ENCODE peak calls at places on chromosomes 12 and 14, in seven cellular contexts. One of them, this sample, is unnamed.

GRCh38 chr12:7994731-7995205 is 37.7 kb upstream of the FOXJ2 start:
- DNase-seq in AG04450: peak
- DNase-seq in AG09309: peak
- DNase-seq in prostate gland: no peak
- DNase-seq in foreskin fibroblast: peak
- DNase-seq in mucosa of descending colon: no peak
- DNase-seq in cardiac muscle cell: no peak
- DNase-seq in this sample: no peak

GRCh38 chr14:24298892-24299254 is 707 bp downstream of the DHRS1 start:
- DNase-seq in AG04450: peak
- DNase-seq in AG09309: peak
- DNase-seq in prostate gland: no peak
- DNase-seq in foreskin fibroblast: peak
- DNase-seq in mucosa of descending colon: peak
- DNase-seq in cardiac muscle cell: no peak
- DNase-seq in this sample: no peak

GRCh38 chr14:69325646-69326265 is 65.8 kb downstream of the GALNT16 start:
- DNase-seq in AG04450: no peak
- DNase-seq in AG09309: no peak
- DNase-seq in prostate gland: no peak
- DNase-seq in foreskin fibroblast: no peak
- DNase-seq in mucosa of descending colon: no peak
- DNase-seq in cardiac muscle cell: no peak
- DNase-seq in this sample: no peak

GRCh38 chr14:94773682-94774211 is 3.8 kb upstream of the GSC start:
- DNase-seq in AG04450: no peak
- DNase-seq in AG09309: no peak
- DNase-seq in prostate gland: no peak
- DNase-seq in foreskin fibroblast: no peak
- DNase-seq in mucosa of descending colon: no peak
- DNase-seq in cardiac muscle cell: no peak
- DNase-seq in this sample: no peak

GRCh38 chr14:30211326-30211725 is 283.7 kb upstream of the PRKD1 start:
- DNase-seq in AG04450: no peak
- DNase-seq in AG09309: no peak
- DNase-seq in prostate gland: no peak
- DNase-seq in foreskin fibroblast: peak
- DNase-seq in mucosa of descending colon: no peak
- DNase-seq in cardiac muscle cell: no peak
- DNase-seq in this sample: no peak

GRCh38 chr12:40552868-40553267 is 139.4 kb upstream of the CNTN1 start:
- DNase-seq in AG04450: no peak
- DNase-seq in AG09309: no peak
- DNase-seq in prostate gland: no peak
- DNase-seq in foreskin fibroblast: no peak
- DNase-seq in mucosa of descending colon: no peak
- DNase-seq in cardiac muscle cell: no peak
- DNase-seq in this sample: no peak

GRCh38 chr14:31080060-31080459 is 53.9 kb upstream of the STRN3 start:
- DNase-seq in AG04450: peak
- DNase-seq in AG09309: no peak
- DNase-seq in prostate gland: no peak
- DNase-seq in foreskin fibroblast: peak
- DNase-seq in mucosa of descending colon: no peak
- DNase-seq in cardiac muscle cell: no peak
- DNase-seq in this sample: no peak

GRCh38 chr12:41899577-41899976 is 245.1 kb downstream of the GXYLT1 start:
- DNase-seq in AG04450: no peak
- DNase-seq in AG09309: no peak
- DNase-seq in prostate gland: no peak
- DNase-seq in foreskin fibroblast: no peak
- DNase-seq in mucosa of descending colon: no peak
- DNase-seq in cardiac muscle cell: no peak
- DNase-seq in this sample: no peak

GRCh38 chr14:31877333-31877798 is 199.7 kb upstream of the ARHGAP5 start:
- DNase-seq in AG04450: no peak
- DNase-seq in AG09309: no peak
- DNase-seq in prostate gland: no peak
- DNase-seq in foreskin fibroblast: peak
- DNase-seq in mucosa of descending colon: no peak
- DNase-seq in cardiac muscle cell: no peak
- DNase-seq in this sample: no peak

GRCh38 chr14:64212666-64213065 is 81.5 kb downstream of the ESR2 start:
- DNase-seq in AG04450: no peak
- DNase-seq in AG09309: no peak
- DNase-seq in prostate gland: no peak
- DNase-seq in foreskin fibroblast: no peak
- DNase-seq in mucosa of descending colon: no peak
- DNase-seq in cardiac muscle cell: no peak
- DNase-seq in this sample: no peak

GRCh38 chr14:92789457-92790089 is 4.5 kb upstream of the GOLGA5 start:
- DNase-seq in AG04450: no peak
- DNase-seq in AG09309: no peak
- DNase-seq in prostate gland: no peak
- DNase-seq in foreskin fibroblast: no peak
- DNase-seq in mucosa of descending colon: no peak
- DNase-seq in cardiac muscle cell: no peak
- DNase-seq in this sample: no peak

GRCh38 chr14:22850944-22851790 is 14.8 kb downstream of the MMP14 start:
- DNase-seq in AG04450: peak
- DNase-seq in AG09309: peak
- DNase-seq in prostate gland: peak
- DNase-seq in foreskin fibroblast: peak
- DNase-seq in mucosa of descending colon: peak
- DNase-seq in cardiac muscle cell: no peak
- DNase-seq in this sample: no peak

GRCh38 chr12:123111498-123112165 is 39.3 kb downstream of the PITPNM2 start:
- DNase-seq in AG04450: no peak
- DNase-seq in AG09309: no peak
- DNase-seq in prostate gland: no peak
- DNase-seq in foreskin fibroblast: no peak
- DNase-seq in mucosa of descending colon: no peak
- DNase-seq in cardiac muscle cell: no peak
- DNase-seq in this sample: no peak

GRCh38 chr14:60637490-60638452 is 11.5 kb downstream of the SIX1 start:
- DNase-seq in AG04450: no peak
- DNase-seq in AG09309: no peak
- DNase-seq in prostate gland: peak
- DNase-seq in foreskin fibroblast: peak
- DNase-seq in mucosa of descending colon: no peak
- DNase-seq in cardiac muscle cell: no peak
- DNase-seq in this sample: no peak

GRCh38 chr12:49093746-49094103 is 876 bp downstream of the DHH start:
- DNase-seq in AG04450: no peak
- DNase-seq in AG09309: no peak
- DNase-seq in prostate gland: no peak
- DNase-seq in foreskin fibroblast: peak
- DNase-seq in mucosa of descending colon: no peak
- DNase-seq in cardiac muscle cell: peak
- DNase-seq in this sample: no peak

GRCh38 chr14:93269341-93270068 is 62.4 kb downstream of the UBR7 start:
- DNase-seq in AG04450: peak
- DNase-seq in AG09309: no peak
- DNase-seq in prostate gland: no peak
- DNase-seq in foreskin fibroblast: peak
- DNase-seq in mucosa of descending colon: no peak
- DNase-seq in cardiac muscle cell: no peak
- DNase-seq in this sample: no peak

GRCh38 chr12:122350444-122350843 is 72.0 kb downstream of the CLIP1 start:
- DNase-seq in AG04450: peak
- DNase-seq in AG09309: no peak
- DNase-seq in prostate gland: no peak
- DNase-seq in foreskin fibroblast: peak
- DNase-seq in mucosa of descending colon: no peak
- DNase-seq in cardiac muscle cell: no peak
- DNase-seq in this sample: no peak

GRCh38 chr14:95774265-95775160 is 60.6 kb upstream of the TCL1A start:
- DNase-seq in AG04450: no peak
- DNase-seq in AG09309: peak
- DNase-seq in prostate gland: peak
- DNase-seq in foreskin fibroblast: peak
- DNase-seq in mucosa of descending colon: no peak
- DNase-seq in cardiac muscle cell: peak
- DNase-seq in this sample: peak

GRCh38 chr12:10722502-10722904 is 620 bp downstream of the YBX3 start:
- DNase-seq in AG04450: peak
- DNase-seq in AG09309: peak
- DNase-seq in prostate gland: no peak
- DNase-seq in foreskin fibroblast: peak
- DNase-seq in mucosa of descending colon: peak
- DNase-seq in cardiac muscle cell: peak
- DNase-seq in this sample: peak

GRCh38 chr12:77062846-77063461 is 2.4 kb downstream of the E2F7 start:
- DNase-seq in AG04450: peak
- DNase-seq in AG09309: no peak
- DNase-seq in prostate gland: peak
- DNase-seq in foreskin fibroblast: peak
- DNase-seq in mucosa of descending colon: no peak
- DNase-seq in cardiac muscle cell: no peak
- DNase-seq in this sample: no peak

GRCh38 chr12:46260153-46260912 is 8.5 kb downstream of the SLC38A1 start:
- DNase-seq in AG04450: peak
- DNase-seq in AG09309: peak
- DNase-seq in prostate gland: no peak
- DNase-seq in foreskin fibroblast: peak
- DNase-seq in mucosa of descending colon: no peak
- DNase-seq in cardiac muscle cell: peak
- DNase-seq in this sample: no peak

GRCh38 chr12:93243689-93244513 is 133.8 kb upstream of the NUDT4 start:
- DNase-seq in AG04450: peak
- DNase-seq in AG09309: peak
- DNase-seq in prostate gland: peak
- DNase-seq in foreskin fibroblast: peak
- DNase-seq in mucosa of descending colon: no peak
- DNase-seq in cardiac muscle cell: peak
- DNase-seq in this sample: peak
- H3K4me3 ChIP-seq in AG04450: no peak
- H3K4me3 ChIP-seq in AG09309: no peak
- H3K4me3 ChIP-seq in prostate gland: no peak
- H3K4me3 ChIP-seq in foreskin fibroblast: no peak
- H3K4me3 ChIP-seq in mucosa of descending colon: no peak
- H3K4me3 ChIP-seq in cardiac muscle cell: no peak
- H3K4me3 ChIP-seq in this sample: peak

GRCh38 chr12:132284618-132285310 is 44.6 kb downstream of the GALNT9 start:
- DNase-seq in AG04450: no peak
- DNase-seq in AG09309: no peak
- DNase-seq in prostate gland: no peak
- DNase-seq in foreskin fibroblast: no peak
- DNase-seq in mucosa of descending colon: no peak
- DNase-seq in cardiac muscle cell: no peak
- DNase-seq in this sample: no peak
- H3K4me3 ChIP-seq in AG04450: no peak
- H3K4me3 ChIP-seq in AG09309: no peak
- H3K4me3 ChIP-seq in prostate gland: no peak
- H3K4me3 ChIP-seq in foreskin fibroblast: no peak
- H3K4me3 ChIP-seq in mucosa of descending colon: no peak
- H3K4me3 ChIP-seq in cardiac muscle cell: no peak
- H3K4me3 ChIP-seq in this sample: no peak

DNA sequence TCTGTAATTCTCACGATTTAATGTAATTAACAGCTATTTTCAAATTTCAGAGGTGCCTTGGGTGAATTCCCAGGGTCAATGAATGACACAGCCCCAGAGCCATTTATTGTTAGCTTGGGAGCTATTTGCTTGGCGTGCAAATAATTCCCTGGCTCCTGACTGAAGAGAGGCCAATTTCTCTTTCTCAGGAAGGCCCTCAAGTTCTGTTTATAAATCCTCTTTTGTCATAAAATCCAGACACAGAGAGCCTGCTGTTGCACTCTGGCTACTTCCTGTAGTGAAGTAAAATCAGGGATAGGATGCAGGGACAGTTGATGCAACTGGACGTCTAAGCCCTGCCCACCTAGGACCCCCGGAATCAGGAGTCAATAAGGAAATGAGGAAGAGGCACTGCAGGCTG is 154.3 kb downstream of the TMX1 start:
- DNase-seq in AG04450: no peak
- DNase-seq in AG09309: peak
- DNase-seq in prostate gland: peak
- DNase-seq in foreskin fibroblast: peak
- DNase-seq in mucosa of descending colon: no peak
- DNase-seq in cardiac muscle cell: no peak
- DNase-seq in this sample: no peak
- H3K4me3 ChIP-seq in AG04450: no peak
- H3K4me3 ChIP-seq in AG09309: no peak
- H3K4me3 ChIP-seq in prostate gland: no peak
- H3K4me3 ChIP-seq in foreskin fibroblast: no peak
- H3K4me3 ChIP-seq in mucosa of descending colon: no peak
- H3K4me3 ChIP-seq in cardiac muscle cell: no peak
- H3K4me3 ChIP-seq in this sample: no peak

GRCh38 chr14:83172363-83172762 is 1638.7 kb upstream of the SEL1L start:
- DNase-seq in AG04450: peak
- DNase-seq in AG09309: no peak
- DNase-seq in prostate gland: no peak
- DNase-seq in foreskin fibroblast: peak
- DNase-seq in mucosa of descending colon: no peak
- DNase-seq in cardiac muscle cell: no peak
- DNase-seq in this sample: no peak
- H3K4me3 ChIP-seq in AG04450: no peak
- H3K4me3 ChIP-seq in AG09309: no peak
- H3K4me3 ChIP-seq in prostate gland: no peak
- H3K4me3 ChIP-seq in foreskin fibroblast: no peak
- H3K4me3 ChIP-seq in mucosa of descending colon: no peak
- H3K4me3 ChIP-seq in cardiac muscle cell: no peak
- H3K4me3 ChIP-seq in this sample: no peak

DNA sequence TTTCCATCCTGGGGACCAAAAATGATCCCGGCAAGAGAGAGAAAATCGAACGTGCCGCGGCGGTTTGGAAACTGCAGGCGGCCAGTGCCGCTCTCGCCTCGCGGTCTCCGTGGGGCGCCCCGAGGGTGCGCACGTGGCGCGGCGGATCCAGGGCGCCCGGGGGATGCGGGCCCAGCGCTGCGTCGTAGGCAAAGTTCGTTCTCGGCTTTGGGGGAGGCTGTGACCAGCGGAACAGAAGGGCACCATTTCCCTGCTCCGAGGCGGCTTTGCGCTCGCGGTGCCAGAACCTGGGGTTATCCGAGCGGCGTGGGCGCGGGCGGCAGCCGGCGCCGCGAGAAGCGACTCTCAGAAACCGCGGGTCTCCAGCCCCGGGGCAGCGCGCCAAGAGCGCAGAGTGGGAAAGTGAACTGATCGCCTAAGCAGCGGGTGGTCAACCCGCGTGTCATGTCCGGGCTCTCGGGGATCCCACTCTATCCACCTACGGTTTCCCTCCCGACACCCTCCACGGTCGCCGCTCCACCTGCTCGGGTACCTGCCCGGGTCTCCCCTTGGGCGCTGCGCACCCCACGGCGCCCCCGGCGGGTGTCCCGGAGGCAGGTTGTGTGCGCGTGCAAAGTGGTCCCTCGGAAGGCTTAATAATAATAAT is 1.1 kb downstream of the ESRRB start:
- DNase-seq in AG04450: no peak
- DNase-seq in AG09309: no peak
- DNase-seq in prostate gland: no peak
- DNase-seq in foreskin fibroblast: peak
- DNase-seq in mucosa of descending colon: no peak
- DNase-seq in cardiac muscle cell: peak
- DNase-seq in this sample: no peak
- H3K4me3 ChIP-seq in AG04450: no peak
- H3K4me3 ChIP-seq in AG09309: no peak
- H3K4me3 ChIP-seq in prostate gland: peak
- H3K4me3 ChIP-seq in foreskin fibroblast: no peak
- H3K4me3 ChIP-seq in mucosa of descending colon: no peak
- H3K4me3 ChIP-seq in cardiac muscle cell: peak
- H3K4me3 ChIP-seq in this sample: no peak

This sample was measured in Jurkat, Clone E6-1.